ENCODE peak calls at places on chromosomes 3 and 15, in six cellular contexts. P is tibial artery, T is left ventricle myocardium inferior, R is AG04450, F is brain microvascular endothelial cell, D is iPS DF 6.9. A is an unnamed sample.

GRCh38 chr3:20322085-20322484 is 136.1 kb upstream of the SGO1 start:
- DNase-seq in P (no peak), T (no peak), R (no peak), F (no peak), D (no peak), A (no peak)

GRCh38 chr3:100106531-100107155 is 7.7 kb downstream of the FILIP1L start:
- DNase-seq in P (no peak), T (no peak), R (no peak), F (peak), D (no peak), A (peak)

GRCh38 chr15:88513195-88513594 is 33.3 kb downstream of the DET1 start:
- DNase-seq in P (no peak), T (no peak), R (no peak), F (no peak), D (no peak), A (peak)

GRCh38 chr3:194330579-194330978 is 20.5 kb downstream of the CPN2 start:
- DNase-seq in P (no peak), T (peak), R (no peak), F (no peak), D (no peak), A (peak)

GRCh38 chr3:134249935-134250716 is 533 bp downstream of the RYK start:
- DNase-seq in P (peak), T (peak), R (no peak), F (peak), D (no peak), A (peak)

GRCh38 chr3:27722957-27723802 is 1.1 kb upstream of the EOMES start:
- DNase-seq in P (no peak), T (no peak), R (no peak), F (no peak), D (no peak), A (peak)

GRCh38 chr15:43347114-43347513 is 16.7 kb upstream of the LCMT2 start:
- DNase-seq in P (no peak), T (no peak), R (no peak), F (no peak), D (no peak), A (no peak)

GRCh38 chr3:23439080-23439479 is 236.0 kb downstream of the UBE2E2 start:
- DNase-seq in P (no peak), T (no peak), R (no peak), F (no peak), D (no peak), A (no peak)

GRCh38 chr3:149618151-149619123 is 39.4 kb downstream of the WWTR1 start:
- DNase-seq in P (peak), T (peak), R (no peak), F (peak), D (no peak), A (no peak)

GRCh38 chr3:65979152-65979551 is 59.6 kb downstream of the MAGI1 start:
- DNase-seq in P (peak), T (no peak), R (peak), F (peak), D (no peak), A (peak)

GRCh38 chr3:49132437-49133225 is at the start of gene LAMB2:
- DNase-seq in P (peak), T (peak), R (peak), F (peak), D (no peak), A (peak)

GRCh38 chr15:28929200-28929599 is 43.4 kb downstream of the APBA2 start:
- DNase-seq in P (peak), T (no peak), R (no peak), F (no peak), D (no peak), A (no peak)

GRCh38 chr3:124780356-124780755 is 50.1 kb downstream of the UMPS start:
- DNase-seq in P (peak), T (peak), R (no peak), F (peak), D (no peak), A (peak)

GRCh38 chr3:100697183-100697582 is 12.1 kb upstream of the TFG start:
- DNase-seq in P (peak), T (no peak), R (no peak), F (no peak), D (no peak), A (no peak)

GRCh38 chr3:175493296-175493695 is 634.2 kb downstream of the NAALADL2 start:
- DNase-seq in P (no peak), T (no peak), R (no peak), F (no peak), D (no peak), A (no peak)

GRCh38 chr3:183896610-183897009 is 11.9 kb upstream of the PARL start:
- DNase-seq in P (no peak), T (no peak), R (no peak), F (no peak), D (no peak), A (no peak)

GRCh38 chr15:40388941-40389823 is 6.7 kb downstream of the KNSTRN start:
- DNase-seq in P (no peak), T (no peak), R (no peak), F (no peak), D (no peak), A (no peak)

GRCh38 chr3:2838533-2839157 is 271.5 kb downstream of the IL5RA start:
- DNase-seq in P (no peak), T (no peak), R (no peak), F (no peak), D (no peak), A (no peak)

GRCh38 chr15:53847745-53848144 is 88.3 kb upstream of the WDR72 start:
- DNase-seq in P (no peak), T (no peak), R (no peak), F (no peak), D (no peak), A (no peak)

GRCh38 chr3:48268381-48268935 is 27.6 kb downstream of the ZNF589 start:
- DNase-seq in P (no peak), T (no peak), R (no peak), F (no peak), D (no peak), A (no peak)

GRCh38 chr3:71050521-71051258 is 532.8 kb downstream of the FOXP1 start:
- DNase-seq in P (no peak), T (no peak), R (no peak), F (no peak), D (no peak), A (peak)

GRCh38 chr3:124639406-124640237 is 90.6 kb upstream of the UMPS start:
- DNase-seq in P (no peak), T (no peak), R (no peak), F (no peak), D (no peak), A (no peak)

DNA sequence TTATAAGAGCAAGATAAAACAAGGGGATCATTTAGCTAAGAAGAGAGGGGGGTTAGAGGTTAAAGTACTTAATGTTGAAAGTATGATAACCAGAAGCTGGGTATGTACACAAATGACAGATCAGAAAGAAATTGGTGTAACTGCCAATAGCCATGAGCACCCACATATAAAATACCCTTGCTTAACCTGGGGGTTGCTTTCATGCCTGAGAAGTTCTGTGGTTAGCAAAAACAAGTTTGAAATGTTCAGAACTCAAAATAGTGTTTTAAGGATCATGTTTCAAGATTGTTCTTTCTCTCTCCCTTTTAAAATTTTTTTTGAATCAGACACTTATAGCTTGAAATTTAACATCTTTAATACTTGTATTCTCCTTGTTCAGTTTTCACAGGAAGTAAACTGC is 321.4 kb upstream of the GBE1 start:
- DNase-seq in P (no peak), T (no peak), R (no peak), F (no peak), D (no peak), A (no peak)
- H3K4me3 ChIP-seq in P (no peak), T (no peak), R (no peak), F (no peak), D (no peak), A (no peak)

DNA sequence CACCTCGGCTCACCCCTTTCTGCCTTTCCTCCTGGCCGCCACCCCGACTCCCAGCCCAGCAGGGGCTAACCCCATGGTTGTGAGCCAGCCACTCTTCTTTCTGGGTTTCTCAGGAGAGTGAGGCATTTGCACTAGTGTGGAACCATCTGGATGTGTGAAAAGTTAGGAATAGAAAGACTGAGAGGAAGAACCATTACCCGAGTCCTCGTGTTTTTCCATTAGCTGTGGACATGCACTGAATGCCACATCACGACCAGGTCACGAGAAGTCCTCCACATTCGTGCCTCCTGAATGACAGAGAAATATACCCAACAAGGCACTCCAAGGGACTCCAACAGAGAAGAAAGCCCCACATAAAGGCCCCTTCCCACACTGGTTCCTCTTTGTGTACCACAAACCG is 18.0 kb upstream of the RAD18 start:
- DNase-seq in P (no peak), T (no peak), R (no peak), F (no peak), D (no peak), A (no peak)
- H3K4me3 ChIP-seq in P (no peak), T (no peak), R (no peak), F (no peak), D (no peak), A (no peak)

GRCh38 chr3:39180546-39181346 is 11.6 kb downstream of the XIRP1 start:
- DNase-seq in P (peak), T (peak), R (no peak), F (peak), D (peak), A (peak)
- H3K4me3 ChIP-seq in P (peak), T (peak), R (peak), F (peak), D (peak), A (peak)

GRCh38 chr3:33312361-33312760 is 35.1 kb downstream of the FBXL2 start:
- DNase-seq in P (no peak), T (no peak), R (no peak), F (no peak), D (no peak), A (no peak)
- H3K4me3 ChIP-seq in P (no peak), T (no peak), R (no peak), F (no peak), D (no peak), A (no peak)

GRCh38 chr3:42063886-42064285 is 27.3 kb upstream of the TRAK1 start:
- DNase-seq in P (no peak), T (no peak), R (no peak), F (peak), D (no peak), A (peak)
- H3K4me3 ChIP-seq in P (no peak), T (no peak), R (no peak), F (no peak), D (no peak), A (no peak)

GRCh38 chr15:73923488-73924164 is 2.6 kb upstream of the LOXL1 start:
- DNase-seq in P (peak), T (peak), R (no peak), F (no peak), D (no peak), A (no peak)

GRCh38 chr15:73926191-73927002 is at the start of gene LOXL1:
- DNase-seq in P (peak), T (peak), R (peak), F (peak), D (no peak), A (peak)

GRCh38 chr15:73922186-73923151 is 3.8 kb upstream of the LOXL1 start:
- DNase-seq in P (peak), T (peak), R (no peak), F (peak), D (no peak), A (peak)

GRCh38 chr15:73923156-73923487 is 3.1 kb upstream of the LOXL1 start:
- DNase-seq in P (no peak), T (no peak), R (no peak), F (no peak), D (no peak), A (no peak)

GRCh38 chr15:73924258-73924921 is 1.9 kb upstream of the LOXL1 start:
- DNase-seq in P (peak), T (peak), R (peak), F (peak), D (no peak), A (peak)
- H3K4me3 ChIP-seq in P (peak), T (no peak), R (peak), F (no peak), D (no peak), A (peak)

A was measured in mesenchymal stem cell.